ENCODE peak calls at places on chromosomes 6 and 20, in nine cellular contexts. C is ascending aorta, N is right lobe of liver, A is esophagus muscularis mucosa, Q is GM13976, B is A549, X is AG04450, R is AG04449, L is Peyer's patch. J is an unnamed sample.

GRCh38 chr6:21360353-21360752 is 233.2 kb upstream of the SOX4 start:
- DNase-seq in B (no peak), N (no peak), L (no peak), A (no peak), Q (no peak), C (no peak), R (no peak), X (no peak), J (no peak)

GRCh38 chr20:4165984-4166725 is 150.8 kb upstream of the RNF24 start:
- DNase-seq in X (no peak), Q (no peak), C (no peak), R (no peak), L (no peak), B (no peak), N (no peak), A (no peak), J (no peak)

GRCh38 chr20:62390306-62391164 is 3.6 kb downstream of the RPS21 start:
- DNase-seq in L (no peak), C (no peak), N (no peak), A (no peak), Q (no peak), R (no peak), B (no peak), X (no peak), J (no peak)

GRCh38 chr6:83592770-83593394 is 80.5 kb downstream of the PRSS35 start:
- DNase-seq in L (no peak), X (no peak), A (no peak), B (peak), R (no peak), C (no peak), Q (peak), N (no peak), J (no peak)

GRCh38 chr20:59604770-59605665 is 678 bp downstream of the PHACTR3 start:
- DNase-seq in X (no peak), C (no peak), B (no peak), L (no peak), Q (no peak), A (no peak), N (no peak), R (no peak), J (no peak)

GRCh38 chr6:38350882-38351281 is 288.8 kb downstream of the BTBD9 start:
- DNase-seq in Q (no peak), C (no peak), R (peak), X (peak), N (no peak), L (no peak), B (no peak), A (no peak), J (no peak)

GRCh38 chr6:151722342-151722741 is 85.1 kb upstream of the ESR1 start:
- DNase-seq in N (no peak), L (no peak), Q (no peak), X (no peak), A (no peak), B (no peak), C (no peak), R (no peak), J (no peak)

GRCh38 chr6:49549691-49550412 is 616 bp upstream of the C6orf141 start:
- DNase-seq in L (no peak), B (no peak), C (no peak), Q (no peak), A (no peak), N (no peak), X (no peak), R (no peak), J (no peak)

GRCh38 chr6:1596088-1596852 is 13.4 kb upstream of the FOXC1 start:
- DNase-seq in Q (peak), B (peak), A (no peak), R (no peak), L (peak), X (no peak), C (no peak), N (peak), J (no peak)

GRCh38 chr6:7991992-7992815 is 72.0 kb downstream of the BLOC1S5 start:
- DNase-seq in B (peak), C (no peak), Q (peak), R (peak), A (no peak), L (no peak), X (peak), N (no peak), J (no peak)
- TF ChIP-seq CTCF in B (peak), C (no peak), Q (peak), R (peak), A (no peak), L (peak), X (peak), N (peak), J (peak)

GRCh38 chr20:3041818-3042504 is 1.5 kb upstream of the GNRH2 start:
- DNase-seq in B (no peak), N (no peak), C (no peak), R (no peak), L (no peak), X (no peak), Q (no peak), A (no peak), J (no peak)

GRCh38 chr20:3037654-3038053 is 5.8 kb upstream of the GNRH2 start:
- DNase-seq in A (no peak), N (no peak), Q (no peak), C (no peak), B (no peak), L (no peak), R (no peak), X (no peak), J (no peak)

GRCh38 chr20:3039426-3039825 is 4.0 kb upstream of the GNRH2 start:
- DNase-seq in C (no peak), B (no peak), Q (no peak), X (no peak), N (no peak), L (no peak), R (no peak), A (no peak), J (no peak)

GRCh38 chr20:3038454-3038853 is 5.0 kb upstream of the GNRH2 start:
- DNase-seq in N (no peak), X (no peak), B (no peak), A (no peak), Q (no peak), L (no peak), R (no peak), C (no peak), J (no peak)

DNA sequence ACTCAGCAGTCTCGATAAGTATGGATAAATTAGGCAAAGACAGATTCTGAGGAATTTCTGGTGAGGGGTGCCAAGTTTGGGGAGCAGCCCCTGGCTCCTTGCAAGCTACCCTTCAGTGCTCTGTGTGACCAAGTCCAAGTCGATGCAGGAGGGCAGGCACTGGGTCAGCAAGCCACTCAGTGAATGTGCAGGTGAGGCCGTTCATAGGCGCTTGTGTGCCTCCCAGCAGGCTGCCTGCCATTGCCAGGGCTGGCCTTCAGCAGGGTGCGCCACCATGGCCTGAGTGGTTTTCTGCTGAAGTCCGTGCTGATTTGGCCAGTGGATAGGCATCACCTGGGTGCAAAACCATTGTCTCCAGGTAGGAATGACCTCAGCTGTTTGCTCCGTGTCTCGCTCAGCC is 3.3 kb upstream of the GNRH2 start:
- DNase-seq in N (no peak), R (no peak), L (no peak), X (no peak), Q (no peak), A (no peak), C (no peak), B (no peak), J (no peak)
- TF ChIP-seq CTCF in N (no peak), R (no peak), L (no peak), X (no peak), Q (no peak), A (no peak), C (no peak), B (no peak), J (no peak)

DNA sequence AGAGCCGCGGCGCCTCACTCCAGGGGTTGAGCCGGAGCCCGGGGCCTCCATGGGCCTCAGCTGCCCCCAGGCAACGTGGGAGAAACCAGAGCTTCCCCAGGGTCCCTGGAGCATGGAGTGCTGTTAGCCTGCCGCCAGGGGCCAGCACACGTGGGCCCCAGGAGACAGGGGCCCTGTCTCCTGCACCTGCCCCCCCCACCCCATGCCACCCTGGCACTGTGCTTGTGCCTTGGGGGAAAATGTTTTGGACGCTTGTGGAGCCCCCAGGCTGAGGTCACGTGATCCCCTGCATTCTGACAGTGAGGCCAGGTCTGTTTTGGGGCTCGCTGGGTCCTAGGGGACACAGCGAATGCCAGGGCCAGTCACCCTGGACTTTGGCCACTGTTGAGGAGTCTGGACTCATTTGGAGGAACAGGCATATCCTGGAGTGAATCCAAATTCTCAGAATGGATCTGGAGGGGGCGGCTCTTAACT is 30.2 kb upstream of the MPC1 start:
- DNase-seq in R (no peak), A (no peak), N (no peak), X (no peak), L (peak), Q (no peak), C (no peak), B (no peak), J (no peak)
- TF ChIP-seq CTCF in R (no peak), A (no peak), N (no peak), X (no peak), L (no peak), Q (no peak), C (no peak), B (no peak), J (no peak)

GRCh38 chr6:161418458-161418945 is 144.6 kb upstream of the AGPAT4 start:
- DNase-seq in Q (peak), X (peak), R (peak), B (peak), N (no peak), A (no peak), C (no peak), L (no peak), J (no peak)
- TF ChIP-seq CTCF in Q (peak), X (peak), R (peak), B (peak), N (peak), A (peak), C (peak), L (peak), J (peak)

J was measured in chondrocyte.